ENCODE peak calls at places on chromosome 19, in four cellular contexts. O is AG10803; L is stimulated activated CD4-positive, alpha-beta T cell treated with anti-CD3 and anti-CD28 coated beads, Interleukin-15, amount 100 ng/mL, for 1 hour; Y is cardiac muscle cell. D is an unnamed sample.

GRCh38 chr19:15563325-15563794 is 51.7 kb upstream of the CYP4F8 start:
- DNase-seq in O (no peak), L (no peak), Y (peak), D (no peak)

GRCh38 chr19:52991484-52991883 is 22.2 kb upstream of the ERVV-1 start:
- DNase-seq in Y (peak), L (no peak), O (peak), D (no peak)

GRCh38 chr19:36213793-36214387 is 575 bp downstream of the ZNF565 start:
- DNase-seq in L (no peak), Y (no peak), O (peak), D (no peak)

GRCh38 chr19:44401108-44401786 is at the start of gene ZNF285:
- DNase-seq in Y (peak), L (peak), O (peak), D (peak)

GRCh38 chr19:52748336-52748950 is 13.6 kb upstream of the ZNF611 start:
- DNase-seq in Y (peak), L (no peak), O (peak), D (no peak)

GRCh38 chr19:2064788-2065524 is 13.9 kb upstream of the MKNK2 start:
- DNase-seq in Y (no peak), L (no peak), O (peak), D (no peak)

GRCh38 chr19:41934849-41935374 is 6.7 kb upstream of the ERFL start:
- DNase-seq in L (peak), O (peak), Y (peak), D (peak)

GRCh38 chr19:3056454-3057016 is 5.8 kb downstream of the TLE5 start:
- DNase-seq in L (no peak), Y (no peak), O (no peak), D (no peak)

GRCh38 chr19:1468274-1469199 is 10.5 kb downstream of the C19orf25 start:
- DNase-seq in O (peak), Y (no peak), L (no peak), D (peak)

GRCh38 chr19:34236035-34236793 is 18.1 kb upstream of the GARRE1 start:
- DNase-seq in O (peak), Y (peak), L (no peak), D (no peak)

GRCh38 chr19:5480427-5480836 is 25.2 kb downstream of the ZNRF4 start:
- DNase-seq in L (no peak), O (no peak), Y (peak), D (peak)

GRCh38 chr19:409006-409514 is at the start of gene C2CD4C:
- DNase-seq in L (no peak), Y (peak), O (no peak), D (peak)

GRCh38 chr19:11479470-11480080 is 1.3 kb downstream of the ELAVL3 start:
- DNase-seq in Y (peak), L (no peak), O (no peak), D (peak)

GRCh38 chr19:7393934-7394508 is 45.3 kb downstream of the ARHGEF18 start:
- DNase-seq in O (no peak), Y (peak), L (no peak), D (no peak)

GRCh38 chr19:45179063-45179847 is 671 bp downstream of the BLOC1S3 start:
- DNase-seq in Y (peak), O (peak), L (no peak), D (peak)

GRCh38 chr19:42433503-42434260 is 6.5 kb upstream of the LIPE start:
- DNase-seq in L (peak), O (peak), Y (peak), D (peak)

GRCh38 chr19:18669524-18669817 is 14.0 kb upstream of the CRTC1 start:
- DNase-seq in O (no peak), L (no peak), Y (no peak), D (no peak)

GRCh38 chr19:48806518-48806817 is 4.4 kb downstream of the BCAT2 start:
- DNase-seq in O (no peak), Y (no peak), L (no peak), D (peak)

GRCh38 chr19:30719991-30720329 is 347.8 kb downstream of the ZNF536 start:
- DNase-seq in L (no peak), O (peak), Y (no peak), D (no peak)

GRCh38 chr19:18895038-18895827 is 725 bp downstream of the CERS1 start:
- DNase-seq in O (peak), L (no peak), Y (peak), D (peak)

GRCh38 chr19:38452430-38453366 is 19.2 kb downstream of the RYR1 start:
- DNase-seq in O (no peak), Y (no peak), L (no peak), D (peak)

GRCh38 chr19:54403054-54403453 is 12.2 kb upstream of the TTYH1 start:
- DNase-seq in L (no peak), O (no peak), Y (no peak), D (no peak)

GRCh38 chr19:14786421-14786851 is 8.1 kb upstream of the ADGRE2 start:
- DNase-seq in O (no peak), L (no peak), Y (peak), D (peak)

GRCh38 chr19:42683917-42684513 is 56.3 kb downstream of the PSG3 start:
- DNase-seq in L (no peak), Y (peak), O (peak), D (peak)

GRCh38 chr19:40549007-40549708 is 27.5 kb upstream of the SHKBP1 start:
- DNase-seq in L (peak), O (peak), Y (peak), D (peak)

GRCh38 chr19:33300016-33300981 is 2.0 kb downstream of the CEBPA start:
- DNase-seq in Y (peak), L (no peak), O (peak), D (no peak)

GRCh38 chr19:38699647-38700349 is 44.5 kb downstream of the CAPN12 start:
- DNase-seq in Y (no peak), O (no peak), L (no peak), D (no peak)

GRCh38 chr19:50329146-50329925 is at the start of gene KCNC3:
- DNase-seq in O (peak), Y (peak), L (peak), D (peak)

D was measured in nephron progenitor cell.